ENCODE peak calls at places on chromosomes 12 and 14, in seven cellular contexts. One of them, this sample, is unnamed.

GRCh38 chr12:51160814-51161459 is 12.0 kb downstream of the TFCP2 start:
- DNase-seq in Caco-2: peak; percentile 30
- DNase-seq in fibroblast of lung: no peak
- DNase-seq in kidney: no peak
- DNase-seq in Peyer's patch: no peak
- DNase-seq in heart left ventricle: no peak
- DNase-seq in OCI-LY7: no peak
- DNase-seq in this sample: no peak

GRCh38 chr12:70271025-70271424 is 27.8 kb downstream of the CNOT2 start:
- DNase-seq in Caco-2: peak; percentile 42
- DNase-seq in fibroblast of lung: no peak
- DNase-seq in kidney: no peak
- DNase-seq in Peyer's patch: no peak
- DNase-seq in heart left ventricle: no peak
- DNase-seq in OCI-LY7: no peak
- DNase-seq in this sample: no peak

GRCh38 chr14:67683821-67684220 is 9.4 kb upstream of the VTI1B start:
- DNase-seq in Caco-2: no peak
- DNase-seq in fibroblast of lung: no peak
- DNase-seq in kidney: no peak
- DNase-seq in Peyer's patch: no peak
- DNase-seq in heart left ventricle: no peak
- DNase-seq in OCI-LY7: no peak
- DNase-seq in this sample: no peak

GRCh38 chr12:34402899-34403705 is 380.8 kb downstream of the ALG10 start:
- DNase-seq in Caco-2: no peak
- DNase-seq in fibroblast of lung: no peak
- DNase-seq in kidney: peak; percentile 56
- DNase-seq in Peyer's patch: peak; percentile 8
- DNase-seq in heart left ventricle: peak; percentile 5
- DNase-seq in OCI-LY7: no peak
- DNase-seq in this sample: peak; percentile 6

GRCh38 chr12:45613306-45613705 is 116.2 kb upstream of the ARID2 start:
- DNase-seq in Caco-2: no peak
- DNase-seq in fibroblast of lung: peak; percentile 57
- DNase-seq in kidney: no peak
- DNase-seq in Peyer's patch: no peak
- DNase-seq in heart left ventricle: no peak
- DNase-seq in OCI-LY7: no peak
- DNase-seq in this sample: no peak

GRCh38 chr12:109767991-109768900 is 54.6 kb downstream of the FAM222A start:
- DNase-seq in Caco-2: no peak
- DNase-seq in fibroblast of lung: no peak
- DNase-seq in kidney: peak; percentile 77
- DNase-seq in Peyer's patch: no peak
- DNase-seq in heart left ventricle: no peak
- DNase-seq in OCI-LY7: no peak
- DNase-seq in this sample: peak; percentile 14

GRCh38 chr14:38078393-38078792 is 129.3 kb upstream of the SSTR1 start:
- DNase-seq in Caco-2: no peak
- DNase-seq in fibroblast of lung: no peak
- DNase-seq in kidney: no peak
- DNase-seq in Peyer's patch: peak; percentile 39
- DNase-seq in heart left ventricle: no peak
- DNase-seq in OCI-LY7: peak; percentile 17
- DNase-seq in this sample: no peak

GRCh38 chr14:104860414-104860813 is 4.7 kb upstream of the CEP170B start:
- DNase-seq in Caco-2: no peak
- DNase-seq in fibroblast of lung: no peak
- DNase-seq in kidney: peak; percentile 7
- DNase-seq in Peyer's patch: no peak
- DNase-seq in heart left ventricle: no peak
- DNase-seq in OCI-LY7: no peak
- DNase-seq in this sample: no peak

GRCh38 chr14:73008501-73008900 is 18.4 kb downstream of the ZFYVE1 start:
- DNase-seq in Caco-2: no peak
- DNase-seq in fibroblast of lung: peak; percentile 81
- DNase-seq in kidney: no peak
- DNase-seq in Peyer's patch: no peak
- DNase-seq in heart left ventricle: peak; percentile 28
- DNase-seq in OCI-LY7: no peak
- DNase-seq in this sample: no peak

GRCh38 chr12:55718020-55718419 is 2.2 kb upstream of the RDH5 start:
- DNase-seq in Caco-2: no peak
- DNase-seq in fibroblast of lung: peak; percentile 62
- DNase-seq in kidney: no peak
- DNase-seq in Peyer's patch: no peak
- DNase-seq in heart left ventricle: no peak
- DNase-seq in OCI-LY7: no peak
- DNase-seq in this sample: no peak

GRCh38 chr14:103714063-103714724 is 1.1 kb downstream of the XRCC3 start:
- DNase-seq in Caco-2: no peak
- DNase-seq in fibroblast of lung: no peak
- DNase-seq in kidney: no peak
- DNase-seq in Peyer's patch: no peak
- DNase-seq in heart left ventricle: no peak
- DNase-seq in OCI-LY7: peak; percentile 29
- DNase-seq in this sample: no peak

GRCh38 chr12:27013606-27014084 is 539 bp downstream of the TM7SF3 start:
- DNase-seq in Caco-2: no peak
- DNase-seq in fibroblast of lung: peak; percentile 42
- DNase-seq in kidney: no peak
- DNase-seq in Peyer's patch: peak; percentile 51
- DNase-seq in heart left ventricle: no peak
- DNase-seq in OCI-LY7: peak; percentile 56
- DNase-seq in this sample: no peak

GRCh38 chr12:3755898-3756297 is 3.0 kb upstream of the CRACR2A start:
- DNase-seq in Caco-2: no peak
- DNase-seq in fibroblast of lung: no peak
- DNase-seq in kidney: no peak
- DNase-seq in Peyer's patch: no peak
- DNase-seq in heart left ventricle: no peak
- DNase-seq in OCI-LY7: no peak
- DNase-seq in this sample: no peak

GRCh38 chr12:54246011-54246641 is 33.8 kb downstream of the CBX5 start:
- DNase-seq in Caco-2: no peak
- DNase-seq in fibroblast of lung: no peak
- DNase-seq in kidney: peak; percentile 12
- DNase-seq in Peyer's patch: no peak
- DNase-seq in heart left ventricle: no peak
- DNase-seq in OCI-LY7: no peak
- DNase-seq in this sample: no peak

GRCh38 chr14:24436355-24437019 is 6.1 kb downstream of the SDR39U1 start:
- DNase-seq in Caco-2: peak; percentile 65
- DNase-seq in fibroblast of lung: peak; percentile 61
- DNase-seq in kidney: no peak
- DNase-seq in Peyer's patch: no peak
- DNase-seq in heart left ventricle: peak; percentile 54
- DNase-seq in OCI-LY7: peak; percentile 76
- DNase-seq in this sample: peak; percentile 45

GRCh38 chr14:88798161-88798560 is 5.4 kb upstream of the EML5 start:
- DNase-seq in Caco-2: no peak
- DNase-seq in fibroblast of lung: no peak
- DNase-seq in kidney: no peak
- DNase-seq in Peyer's patch: no peak
- DNase-seq in heart left ventricle: no peak
- DNase-seq in OCI-LY7: no peak
- DNase-seq in this sample: no peak

GRCh38 chr14:56742391-56742790 is 67.9 kb downstream of the OTX2 start:
- DNase-seq in Caco-2: no peak
- DNase-seq in fibroblast of lung: no peak
- DNase-seq in kidney: no peak
- DNase-seq in Peyer's patch: no peak
- DNase-seq in heart left ventricle: no peak
- DNase-seq in OCI-LY7: no peak
- DNase-seq in this sample: no peak

GRCh38 chr12:50282581-50283229 is 615 bp downstream of the LIMA1 start:
- DNase-seq in Caco-2: no peak
- DNase-seq in fibroblast of lung: peak; percentile 54
- DNase-seq in kidney: no peak
- DNase-seq in Peyer's patch: no peak
- DNase-seq in heart left ventricle: no peak
- DNase-seq in OCI-LY7: no peak
- DNase-seq in this sample: no peak

GRCh38 chr14:92704821-92705220 is 43.6 kb downstream of the LGMN start:
- DNase-seq in Caco-2: no peak
- DNase-seq in fibroblast of lung: no peak
- DNase-seq in kidney: peak; percentile 60
- DNase-seq in Peyer's patch: no peak
- DNase-seq in heart left ventricle: no peak
- DNase-seq in OCI-LY7: no peak
- DNase-seq in this sample: no peak

GRCh38 chr14:92988786-92989755 is 66.1 kb downstream of the CHGA start:
- DNase-seq in Caco-2: no peak
- DNase-seq in fibroblast of lung: no peak
- DNase-seq in kidney: peak; percentile 53
- DNase-seq in Peyer's patch: no peak
- DNase-seq in heart left ventricle: no peak
- DNase-seq in OCI-LY7: no peak
- DNase-seq in this sample: peak; percentile 61

GRCh38 chr14:96260341-96260821 is 4.4 kb downstream of the BDKRB1 start:
- DNase-seq in Caco-2: no peak
- DNase-seq in fibroblast of lung: peak; percentile 57
- DNase-seq in kidney: no peak
- DNase-seq in Peyer's patch: no peak
- DNase-seq in heart left ventricle: no peak
- DNase-seq in OCI-LY7: no peak
- DNase-seq in this sample: no peak

GRCh38 chr12:81492131-81492720 is 266.9 kb downstream of the PPFIA2 start:
- DNase-seq in Caco-2: no peak
- DNase-seq in fibroblast of lung: peak; percentile 46
- DNase-seq in kidney: no peak
- DNase-seq in Peyer's patch: no peak
- DNase-seq in heart left ventricle: peak; percentile 8
- DNase-seq in OCI-LY7: no peak
- DNase-seq in this sample: no peak

GRCh38 chr14:61560323-61560722 is 135.0 kb upstream of the HIF1A start:
- DNase-seq in Caco-2: peak; percentile 34
- DNase-seq in fibroblast of lung: no peak
- DNase-seq in kidney: no peak
- DNase-seq in Peyer's patch: no peak
- DNase-seq in heart left ventricle: no peak
- DNase-seq in OCI-LY7: no peak
- DNase-seq in this sample: no peak

GRCh38 chr14:61561144-61561543 is 134.2 kb upstream of the HIF1A start:
- DNase-seq in Caco-2: peak; percentile 34
- DNase-seq in fibroblast of lung: peak; percentile 70
- DNase-seq in kidney: no peak
- DNase-seq in Peyer's patch: no peak
- DNase-seq in heart left ventricle: no peak
- DNase-seq in OCI-LY7: no peak
- DNase-seq in this sample: peak; percentile 46

GRCh38 chr14:61562321-61563161 is 132.8 kb upstream of the HIF1A start:
- DNase-seq in Caco-2: no peak
- DNase-seq in fibroblast of lung: peak; percentile 100
- DNase-seq in kidney: no peak
- DNase-seq in Peyer's patch: no peak
- DNase-seq in heart left ventricle: no peak
- DNase-seq in OCI-LY7: no peak
- DNase-seq in this sample: no peak

GRCh38 chr14:61563162-61563511 is 132.2 kb upstream of the HIF1A start:
- DNase-seq in Caco-2: no peak
- DNase-seq in fibroblast of lung: no peak
- DNase-seq in kidney: no peak
- DNase-seq in Peyer's patch: no peak
- DNase-seq in heart left ventricle: no peak
- DNase-seq in OCI-LY7: no peak
- DNase-seq in this sample: no peak

GRCh38 chr14:61561657-61562276 is 133.5 kb upstream of the HIF1A start:
- DNase-seq in Caco-2: peak; percentile 62
- DNase-seq in fibroblast of lung: peak; percentile 100
- DNase-seq in kidney: peak; percentile 93
- DNase-seq in Peyer's patch: no peak
- DNase-seq in heart left ventricle: peak; percentile 78
- DNase-seq in OCI-LY7: no peak
- DNase-seq in this sample: peak; percentile 96
- H3K4me1 ChIP-seq in Caco-2: peaks cover 56% of the 10 kb centered on the region
- H3K4me1 ChIP-seq in fibroblast of lung: peaks cover 57% of the 10 kb centered on the region
- H3K4me1 ChIP-seq in kidney: peaks cover 56% of the 10 kb centered on the region
- H3K4me1 ChIP-seq in Peyer's patch: no peaks in the 10 kb centered on the region
- H3K4me1 ChIP-seq in heart left ventricle: peaks cover 67% of the 10 kb centered on the region
- H3K4me1 ChIP-seq in OCI-LY7: peaks cover 38% of the 10 kb centered on the region
- H3K4me1 ChIP-seq in this sample: peaks cover 41% of the 10 kb centered on the region

GRCh38 chr14:61471297-61471980 is 150.1 kb downstream of the PRKCH start:
- DNase-seq in Caco-2: no peak
- DNase-seq in fibroblast of lung: peak; percentile 29
- DNase-seq in kidney: no peak
- DNase-seq in Peyer's patch: peak; percentile 43
- DNase-seq in heart left ventricle: no peak
- DNase-seq in OCI-LY7: peak; percentile 58
- DNase-seq in this sample: peak; percentile 54
- H3K4me1 ChIP-seq in Caco-2: no peaks in the 10 kb centered on the region
- H3K4me1 ChIP-seq in fibroblast of lung: peaks cover 34% of the 10 kb centered on the region
- H3K4me1 ChIP-seq in kidney: peaks cover 19% of the 10 kb centered on the region
- H3K4me1 ChIP-seq in Peyer's patch: peaks cover 28% of the 10 kb centered on the region
- H3K4me1 ChIP-seq in heart left ventricle: peaks cover 95% of the 10 kb centered on the region
- H3K4me1 ChIP-seq in OCI-LY7: peaks cover 68% of the 10 kb centered on the region
- H3K4me1 ChIP-seq in this sample: peaks cover 29% of the 10 kb centered on the region

GRCh38 chr12:1934831-1935230 is 16.4 kb upstream of the CACNA2D4 start:
- DNase-seq in Caco-2: no peak
- DNase-seq in fibroblast of lung: no peak
- DNase-seq in kidney: no peak
- DNase-seq in Peyer's patch: no peak
- DNase-seq in heart left ventricle: no peak
- DNase-seq in OCI-LY7: no peak
- DNase-seq in this sample: no peak

GRCh38 chr12:1935700-1936378 is 17.4 kb upstream of the CACNA2D4 start:
- DNase-seq in Caco-2: no peak
- DNase-seq in fibroblast of lung: no peak
- DNase-seq in kidney: no peak
- DNase-seq in Peyer's patch: no peak
- DNase-seq in heart left ventricle: no peak
- DNase-seq in OCI-LY7: no peak
- DNase-seq in this sample: no peak

GRCh38 chr12:1935242-1935641 is 16.8 kb upstream of the CACNA2D4 start:
- DNase-seq in Caco-2: no peak
- DNase-seq in fibroblast of lung: no peak
- DNase-seq in kidney: no peak
- DNase-seq in Peyer's patch: no peak
- DNase-seq in heart left ventricle: no peak
- DNase-seq in OCI-LY7: no peak
- DNase-seq in this sample: no peak

GRCh38 chr12:1937481-1938224 is 19.2 kb upstream of the CACNA2D4 start:
- DNase-seq in Caco-2: no peak
- DNase-seq in fibroblast of lung: no peak
- DNase-seq in kidney: no peak
- DNase-seq in Peyer's patch: no peak
- DNase-seq in heart left ventricle: no peak
- DNase-seq in OCI-LY7: no peak
- DNase-seq in this sample: no peak

GRCh38 chr12:1936406-1937320 is 18.2 kb upstream of the CACNA2D4 start:
- DNase-seq in Caco-2: no peak
- DNase-seq in fibroblast of lung: peak; percentile 87
- DNase-seq in kidney: peak; percentile 77
- DNase-seq in Peyer's patch: no peak
- DNase-seq in heart left ventricle: peak; percentile 60
- DNase-seq in OCI-LY7: no peak
- DNase-seq in this sample: peak; percentile 70
- H3K4me1 ChIP-seq in Caco-2: no peaks in the 10 kb centered on the region
- H3K4me1 ChIP-seq in fibroblast of lung: peaks cover 7% of the 10 kb centered on the region
- H3K4me1 ChIP-seq in kidney: peaks cover 25% of the 10 kb centered on the region
- H3K4me1 ChIP-seq in Peyer's patch: no peaks in the 10 kb centered on the region
- H3K4me1 ChIP-seq in heart left ventricle: peaks cover 10% of the 10 kb centered on the region
- H3K4me1 ChIP-seq in OCI-LY7: peaks cover 9% of the 10 kb centered on the region
- H3K4me1 ChIP-seq in this sample: peaks cover 16% of the 10 kb centered on the region

GRCh38 chr12:79546461-79547043 is 144.2 kb downstream of the PAWR start:
- DNase-seq in Caco-2: no peak
- DNase-seq in fibroblast of lung: peak; percentile 79
- DNase-seq in kidney: no peak
- DNase-seq in Peyer's patch: no peak
- DNase-seq in heart left ventricle: no peak
- DNase-seq in OCI-LY7: no peak
- DNase-seq in this sample: no peak
- H3K4me1 ChIP-seq in Caco-2: peaks cover 56% of the 10 kb centered on the region
- H3K4me1 ChIP-seq in fibroblast of lung: peaks cover 6% of the 10 kb centered on the region
- H3K4me1 ChIP-seq in kidney: peaks cover 31% of the 10 kb centered on the region
- H3K4me1 ChIP-seq in Peyer's patch: no peaks in the 10 kb centered on the region
- H3K4me1 ChIP-seq in heart left ventricle: no peaks in the 10 kb centered on the region
- H3K4me1 ChIP-seq in OCI-LY7: no peaks in the 10 kb centered on the region
- H3K4me1 ChIP-seq in this sample: no peaks in the 10 kb centered on the region

This sample was measured in BE2C.